ENCODE peak calls at places on chromosomes 7 and 10, in five cellular contexts. I is mesenchymal stem cell, M is trophoblast cell, W is H1, Q is neuronal stem cell. F is an unnamed sample.

GRCh38 chr10:123272171-123272570 is 118.0 kb downstream of the BUB3 start:
- DNase-seq in I (no peak), M (no peak), W (no peak), Q (no peak), F (no peak)

GRCh38 chr10:89563861-89564478 is 28.6 kb upstream of the SLC16A12 start:
- DNase-seq in I (peak), M (no peak), W (no peak), Q (peak), F (no peak)

GRCh38 chr7:24882989-24883631 is 96.9 kb downstream of the OSBPL3 start:
- DNase-seq in I (peak), M (no peak), W (no peak), Q (no peak), F (no peak)

GRCh38 chr10:97888641-97889262 is 39.1 kb downstream of the GOLGA7B start:
- DNase-seq in I (peak), M (no peak), W (no peak), Q (no peak), F (peak)

GRCh38 chr10:43815486-43815885 is 166.8 kb upstream of the ZNF32 start:
- DNase-seq in I (no peak), M (no peak), W (no peak), Q (no peak), F (no peak)

GRCh38 chr7:1934017-1934416 is 263.9 kb downstream of the ELFN1 start:
- DNase-seq in I (no peak), M (no peak), W (no peak), Q (no peak), F (no peak)

GRCh38 chr10:94183666-94184264 is 179.0 kb downstream of the NOC3L start:
- DNase-seq in I (peak), M (no peak), W (no peak), Q (no peak), F (no peak)

GRCh38 chr7:24233386-24233785 is 50.6 kb upstream of the NPY start:
- DNase-seq in I (no peak), M (no peak), W (no peak), Q (no peak), F (no peak)

GRCh38 chr7:154587812-154588211 is 415.1 kb downstream of the PAXIP1 start:
- DNase-seq in I (no peak), M (no peak), W (no peak), Q (no peak), F (no peak)

GRCh38 chr7:130425798-130426197 is 15.0 kb downstream of the CEP41 start:
- DNase-seq in I (no peak), M (no peak), W (no peak), Q (no peak), F (no peak)

GRCh38 chr7:23918856-23919255 is 208.8 kb downstream of the STK31 start:
- DNase-seq in I (peak), M (peak), W (no peak), Q (no peak), F (peak)

GRCh38 chr10:71770255-71770654 is 3.1 kb downstream of the VSIR start:
- DNase-seq in I (peak), M (peak), W (no peak), Q (no peak), F (no peak)

GRCh38 chr7:50621206-50621605 is 56.0 kb upstream of the DDC start:
- DNase-seq in I (no peak), M (no peak), W (no peak), Q (no peak), F (no peak)

GRCh38 chr7:136039577-136040345 is 62.6 kb upstream of the MTPN start:
- DNase-seq in I (no peak), M (no peak), W (no peak), Q (no peak), F (no peak)

GRCh38 chr10:63665765-63666164 is 144.6 kb downstream of the REEP3 start:
- DNase-seq in I (peak), M (peak), W (no peak), Q (no peak), F (no peak)

GRCh38 chr10:63042256-63042655 is 90.9 kb upstream of the NRBF2 start:
- DNase-seq in I (no peak), M (no peak), W (no peak), Q (no peak), F (no peak)

GRCh38 chr7:151677581-151678226 is 158.0 kb upstream of the RHEB start:
- DNase-seq in I (no peak), M (no peak), W (no peak), Q (no peak), F (no peak)

GRCh38 chr7:114979803-114980507 is 58.1 kb downstream of the MDFIC start:
- DNase-seq in I (no peak), M (no peak), W (no peak), Q (no peak), F (no peak)

GRCh38 chr7:82528577-82529305 is 85.2 kb upstream of the CACNA2D1 start:
- DNase-seq in I (no peak), M (no peak), W (no peak), Q (no peak), F (no peak)

DNA sequence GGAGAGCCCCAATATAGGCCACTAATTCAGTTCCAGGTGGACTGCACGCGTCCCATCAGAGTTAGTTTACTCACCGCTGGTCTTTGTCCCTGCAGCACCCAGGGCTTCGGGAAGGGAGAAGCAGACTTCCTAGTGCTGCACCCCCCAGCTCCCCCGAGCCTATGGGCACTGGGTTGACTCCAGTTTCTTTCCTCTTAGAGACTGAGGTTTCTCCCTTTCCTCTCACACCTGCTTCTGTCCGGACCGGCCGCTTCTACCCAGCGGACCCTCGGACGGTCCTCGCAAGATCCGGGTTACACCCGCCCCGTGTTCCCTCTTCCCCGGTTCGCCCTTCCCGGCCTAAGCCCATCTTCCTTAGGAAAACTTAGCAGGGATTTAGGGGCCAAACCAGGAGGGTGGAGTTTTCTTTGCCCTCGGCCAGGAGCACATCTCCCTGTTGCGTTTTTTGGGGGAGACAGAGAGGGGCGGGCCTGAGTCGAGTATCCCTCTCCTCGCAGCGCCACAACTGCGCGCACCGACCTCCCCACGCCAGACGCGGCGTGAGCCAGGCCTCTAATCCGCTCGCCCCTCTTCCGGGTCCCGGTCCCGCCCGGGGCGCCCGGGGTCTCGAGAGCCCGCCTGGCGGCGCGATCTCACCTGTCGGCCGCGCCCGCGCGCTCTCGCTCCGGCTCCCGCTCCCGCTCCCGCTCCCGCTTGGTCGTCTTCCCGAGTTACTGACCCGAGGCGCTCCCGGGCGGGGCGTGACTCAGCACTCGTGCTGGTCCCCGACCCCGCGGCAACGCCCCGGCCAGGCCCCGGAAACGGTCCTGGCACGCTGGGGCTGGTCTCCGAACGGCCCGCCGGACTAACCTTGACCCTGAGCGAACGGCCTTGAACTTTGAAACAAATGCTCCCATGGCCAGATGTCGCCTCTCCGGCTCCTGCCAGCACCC is at the start of gene AIFM2:
- DNase-seq in I (peak), M (peak), W (peak), Q (peak), F (peak)
- H2BK12ac ChIP-seq in I (peak), M (peak), W (peak), Q (no peak), F (no peak)

GRCh38 chr10:60960913-60961312 is 16.9 kb upstream of the RHOBTB1 start:
- DNase-seq in I (no peak), M (no peak), W (no peak), Q (no peak), F (no peak)

GRCh38 chr10:60960031-60960430 is 16.0 kb upstream of the RHOBTB1 start:
- DNase-seq in I (no peak), M (no peak), W (no peak), Q (no peak), F (no peak)

GRCh38 chr10:60955957-60956425 is 12.0 kb upstream of the RHOBTB1 start:
- DNase-seq in I (peak), M (peak), W (no peak), Q (no peak), F (no peak)

GRCh38 chr10:60957667-60958221 is 13.8 kb upstream of the RHOBTB1 start:
- DNase-seq in I (no peak), M (no peak), W (no peak), Q (no peak), F (no peak)

GRCh38 chr10:60958892-60959601 is 15.1 kb upstream of the RHOBTB1 start:
- DNase-seq in I (peak), M (no peak), W (no peak), Q (no peak), F (no peak)
- H2BK12ac ChIP-seq in I (no peak), M (no peak), W (no peak), Q (no peak), F (no peak)

GRCh38 chr10:5764422-5765297 is 48.6 kb downstream of the GDI2 start:
- DNase-seq in I (no peak), M (no peak), W (no peak), Q (no peak), F (no peak)
- H2BK12ac ChIP-seq in I (peak), M (no peak), W (no peak), Q (no peak), F (no peak)

GRCh38 chr10:104253106-104253505 is 1.6 kb upstream of the GSTO1 start:
- DNase-seq in I (no peak), M (no peak), W (no peak), Q (no peak), F (peak)
- H2BK12ac ChIP-seq in I (peak), M (no peak), W (no peak), Q (no peak), F (no peak)

GRCh38 chr7:104445393-104445792 is 117.0 kb downstream of the LHFPL3 start:
- DNase-seq in I (no peak), M (no peak), W (no peak), Q (no peak), F (no peak)

GRCh38 chr7:104444019-104444418 is 115.6 kb downstream of the LHFPL3 start:
- DNase-seq in I (no peak), M (no peak), W (no peak), Q (no peak), F (no peak)

DNA sequence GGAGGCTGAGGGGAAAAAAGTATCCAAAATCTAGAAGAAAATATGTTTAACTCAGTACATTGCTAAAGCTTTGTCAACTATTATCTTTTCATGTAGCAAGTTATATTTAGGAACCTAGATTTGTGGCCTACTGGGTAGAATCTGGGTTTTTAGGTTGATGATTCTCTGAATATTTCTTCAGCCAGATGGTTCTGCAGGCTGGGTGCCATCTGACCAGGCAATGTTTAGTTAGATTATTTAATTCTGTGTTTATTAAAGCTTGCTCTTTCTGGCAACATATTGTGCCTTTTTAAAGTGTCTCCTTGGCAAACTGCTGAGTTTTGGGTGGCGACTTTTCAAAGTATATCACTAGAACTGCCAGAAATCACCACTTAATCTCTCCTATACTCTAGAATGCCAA is 114.1 kb downstream of the LHFPL3 start:
- DNase-seq in I (no peak), M (no peak), W (no peak), Q (no peak), F (no peak)
- H2BK12ac ChIP-seq in I (no peak), M (no peak), W (no peak), Q (no peak), F (no peak)

DNA sequence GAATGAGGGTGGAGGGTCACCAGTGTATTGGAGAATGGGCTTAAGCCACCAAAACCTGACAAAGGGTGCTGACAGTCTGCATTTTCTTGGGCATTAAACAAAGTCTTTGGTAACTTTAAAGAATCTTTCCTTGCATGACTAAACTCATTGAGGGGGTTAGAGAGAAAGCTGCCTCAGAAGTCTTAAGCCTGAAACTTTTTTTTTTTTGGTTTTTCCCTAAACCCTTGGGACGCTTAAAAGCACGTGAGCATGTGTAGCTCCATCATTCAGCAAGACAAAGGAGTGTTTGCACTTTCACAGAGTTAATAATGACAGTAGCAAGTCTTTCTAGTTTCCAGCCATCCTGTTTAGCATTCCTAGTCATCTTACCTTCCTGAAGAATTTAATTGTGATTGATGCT is 110.7 kb downstream of the LRMDA start:
- DNase-seq in I (no peak), M (no peak), W (no peak), Q (peak), F (no peak)
- H2BK12ac ChIP-seq in I (no peak), M (no peak), W (no peak), Q (no peak), F (no peak)

GRCh38 chr7:69764071-69764470 is 165.8 kb downstream of the AUTS2 start:
- DNase-seq in I (no peak), M (no peak), W (no peak), Q (no peak), F (no peak)
- H2BK12ac ChIP-seq in I (no peak), M (no peak), W (no peak), Q (no peak), F (no peak)

GRCh38 chr10:45155784-45156183 is 155.1 kb downstream of the ZNF22 start:
- DNase-seq in I (no peak), M (no peak), W (no peak), Q (no peak), F (peak)
- H2BK12ac ChIP-seq in I (no peak), M (no peak), W (no peak), Q (no peak), F (no peak)

DNA sequence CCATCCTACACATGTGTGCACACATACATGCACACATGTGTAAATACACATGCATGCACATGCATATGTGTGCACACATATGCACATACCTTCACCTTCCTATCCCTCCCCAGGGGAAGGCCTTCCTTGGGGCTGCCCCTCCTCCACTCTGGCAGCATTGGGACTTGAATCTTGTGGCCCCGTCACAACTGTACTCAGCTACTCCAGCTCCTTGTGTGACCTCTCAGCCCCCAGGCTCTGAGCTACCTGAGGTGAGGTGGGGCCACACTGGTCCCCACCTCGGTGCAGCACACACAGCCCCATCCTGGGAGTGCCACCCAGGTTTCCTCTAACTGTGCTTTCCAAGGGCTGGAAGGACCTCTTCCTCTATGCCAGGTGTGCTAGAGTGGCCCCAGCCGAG is 116.0 kb downstream of the LHPP start:
- DNase-seq in I (no peak), M (no peak), W (no peak), Q (no peak), F (no peak)
- H2BK12ac ChIP-seq in I (no peak), M (no peak), W (no peak), Q (no peak), F (no peak)